ENCODE peak calls at places on chromosomes 16 and 17, in nine cellular contexts. One of them, this sample, is unnamed.

GRCh38 chr16:59665618-59666220 is 931.6 kb upstream of the GOT2 start:
- DNase-seq in hypothalamus: no peak
- DNase-seq in AG10803: no peak
- DNase-seq in frontal cortex: no peak
- DNase-seq in CD4-positive, CD25-positive, alpha-beta regulatory T cell: no peak
- DNase-seq in adipocyte: no peak
- DNase-seq in H54: no peak
- DNase-seq in CD4-positive, alpha-beta T cell: no peak
- DNase-seq in stimulated activated CD8-positive, alpha-beta memory T cell treated with anti-CD3 and anti-CD28 coated beads, Interleukin-15, amount 100 ng/mL, for 1 hour: no peak
- DNase-seq in this sample: no peak

GRCh38 chr17:55811536-55811935 is 60.7 kb downstream of the PCTP start:
- DNase-seq in hypothalamus: no peak
- DNase-seq in AG10803: no peak
- DNase-seq in frontal cortex: no peak
- DNase-seq in CD4-positive, CD25-positive, alpha-beta regulatory T cell: no peak
- DNase-seq in adipocyte: no peak
- DNase-seq in H54: no peak
- DNase-seq in CD4-positive, alpha-beta T cell: no peak
- DNase-seq in stimulated activated CD8-positive, alpha-beta memory T cell treated with anti-CD3 and anti-CD28 coated beads, Interleukin-15, amount 100 ng/mL, for 1 hour: no peak
- DNase-seq in this sample: no peak

GRCh38 chr17:33942414-33942813 is 312.7 kb upstream of the CCL2 start:
- DNase-seq in hypothalamus: no peak
- DNase-seq in AG10803: no peak
- DNase-seq in frontal cortex: no peak
- DNase-seq in CD4-positive, CD25-positive, alpha-beta regulatory T cell: no peak
- DNase-seq in adipocyte: no peak
- DNase-seq in H54: no peak
- DNase-seq in CD4-positive, alpha-beta T cell: no peak
- DNase-seq in stimulated activated CD8-positive, alpha-beta memory T cell treated with anti-CD3 and anti-CD28 coated beads, Interleukin-15, amount 100 ng/mL, for 1 hour: no peak
- DNase-seq in this sample: no peak

GRCh38 chr16:371729-372521 is 1.6 kb upstream of the MRPL28 start:
- DNase-seq in hypothalamus: no peak
- DNase-seq in AG10803: no peak
- DNase-seq in frontal cortex: no peak
- DNase-seq in CD4-positive, CD25-positive, alpha-beta regulatory T cell: no peak
- DNase-seq in adipocyte: no peak
- DNase-seq in H54: no peak
- DNase-seq in CD4-positive, alpha-beta T cell: no peak
- DNase-seq in stimulated activated CD8-positive, alpha-beta memory T cell treated with anti-CD3 and anti-CD28 coated beads, Interleukin-15, amount 100 ng/mL, for 1 hour: no peak
- DNase-seq in this sample: no peak

GRCh38 chr17:82524540-82524939 is 5.0 kb downstream of the FOXK2 start:
- DNase-seq in hypothalamus: no peak
- DNase-seq in AG10803: no peak
- DNase-seq in frontal cortex: no peak
- DNase-seq in CD4-positive, CD25-positive, alpha-beta regulatory T cell: no peak
- DNase-seq in adipocyte: no peak
- DNase-seq in H54: no peak
- DNase-seq in CD4-positive, alpha-beta T cell: no peak
- DNase-seq in stimulated activated CD8-positive, alpha-beta memory T cell treated with anti-CD3 and anti-CD28 coated beads, Interleukin-15, amount 100 ng/mL, for 1 hour: no peak
- DNase-seq in this sample: no peak

GRCh38 chr16:12122202-12122601 is 145.7 kb downstream of the SNX29 start:
- DNase-seq in hypothalamus: no peak
- DNase-seq in AG10803: no peak
- DNase-seq in frontal cortex: no peak
- DNase-seq in CD4-positive, CD25-positive, alpha-beta regulatory T cell: no peak
- DNase-seq in adipocyte: no peak
- DNase-seq in H54: no peak
- DNase-seq in CD4-positive, alpha-beta T cell: no peak
- DNase-seq in stimulated activated CD8-positive, alpha-beta memory T cell treated with anti-CD3 and anti-CD28 coated beads, Interleukin-15, amount 100 ng/mL, for 1 hour: no peak
- DNase-seq in this sample: no peak

GRCh38 chr17:68600881-68601564 is at the start of gene FAM20A:
- DNase-seq in hypothalamus: no peak
- DNase-seq in AG10803: peak
- DNase-seq in frontal cortex: peak
- DNase-seq in CD4-positive, CD25-positive, alpha-beta regulatory T cell: no peak
- DNase-seq in adipocyte: peak
- DNase-seq in H54: no peak
- DNase-seq in CD4-positive, alpha-beta T cell: no peak
- DNase-seq in stimulated activated CD8-positive, alpha-beta memory T cell treated with anti-CD3 and anti-CD28 coated beads, Interleukin-15, amount 100 ng/mL, for 1 hour: no peak
- DNase-seq in this sample: no peak

GRCh38 chr17:12922120-12922519 is 95.7 kb downstream of the ELAC2 start:
- DNase-seq in hypothalamus: no peak
- DNase-seq in AG10803: no peak
- DNase-seq in frontal cortex: no peak
- DNase-seq in CD4-positive, CD25-positive, alpha-beta regulatory T cell: no peak
- DNase-seq in adipocyte: no peak
- DNase-seq in H54: no peak
- DNase-seq in CD4-positive, alpha-beta T cell: no peak
- DNase-seq in stimulated activated CD8-positive, alpha-beta memory T cell treated with anti-CD3 and anti-CD28 coated beads, Interleukin-15, amount 100 ng/mL, for 1 hour: no peak
- DNase-seq in this sample: no peak

GRCh38 chr16:66904428-66904845 is 14.2 kb downstream of the CDH16 start:
- DNase-seq in hypothalamus: no peak
- DNase-seq in AG10803: no peak
- DNase-seq in frontal cortex: no peak
- DNase-seq in CD4-positive, CD25-positive, alpha-beta regulatory T cell: no peak
- DNase-seq in adipocyte: no peak
- DNase-seq in H54: no peak
- DNase-seq in CD4-positive, alpha-beta T cell: no peak
- DNase-seq in stimulated activated CD8-positive, alpha-beta memory T cell treated with anti-CD3 and anti-CD28 coated beads, Interleukin-15, amount 100 ng/mL, for 1 hour: no peak
- DNase-seq in this sample: no peak

GRCh38 chr17:66523378-66524174 is 221.2 kb downstream of the PRKCA start:
- DNase-seq in hypothalamus: no peak
- DNase-seq in AG10803: no peak
- DNase-seq in frontal cortex: no peak
- DNase-seq in CD4-positive, CD25-positive, alpha-beta regulatory T cell: no peak
- DNase-seq in adipocyte: no peak
- DNase-seq in H54: no peak
- DNase-seq in CD4-positive, alpha-beta T cell: no peak
- DNase-seq in stimulated activated CD8-positive, alpha-beta memory T cell treated with anti-CD3 and anti-CD28 coated beads, Interleukin-15, amount 100 ng/mL, for 1 hour: no peak
- DNase-seq in this sample: no peak

GRCh38 chr17:42920106-42920900 is 19.7 kb downstream of the G6PC1 start:
- DNase-seq in hypothalamus: no peak
- DNase-seq in AG10803: no peak
- DNase-seq in frontal cortex: no peak
- DNase-seq in CD4-positive, CD25-positive, alpha-beta regulatory T cell: no peak
- DNase-seq in adipocyte: no peak
- DNase-seq in H54: no peak
- DNase-seq in CD4-positive, alpha-beta T cell: no peak
- DNase-seq in stimulated activated CD8-positive, alpha-beta memory T cell treated with anti-CD3 and anti-CD28 coated beads, Interleukin-15, amount 100 ng/mL, for 1 hour: no peak
- DNase-seq in this sample: no peak

GRCh38 chr17:72466199-72466598 is 345.4 kb downstream of the SOX9 start:
- DNase-seq in hypothalamus: no peak
- DNase-seq in AG10803: peak
- DNase-seq in frontal cortex: no peak
- DNase-seq in CD4-positive, CD25-positive, alpha-beta regulatory T cell: no peak
- DNase-seq in adipocyte: peak
- DNase-seq in H54: peak
- DNase-seq in CD4-positive, alpha-beta T cell: no peak
- DNase-seq in stimulated activated CD8-positive, alpha-beta memory T cell treated with anti-CD3 and anti-CD28 coated beads, Interleukin-15, amount 100 ng/mL, for 1 hour: no peak
- DNase-seq in this sample: no peak

GRCh38 chr17:12619444-12620199 is 46.1 kb upstream of the MYOCD start:
- DNase-seq in hypothalamus: no peak
- DNase-seq in AG10803: peak
- DNase-seq in frontal cortex: no peak
- DNase-seq in CD4-positive, CD25-positive, alpha-beta regulatory T cell: no peak
- DNase-seq in adipocyte: peak
- DNase-seq in H54: no peak
- DNase-seq in CD4-positive, alpha-beta T cell: no peak
- DNase-seq in stimulated activated CD8-positive, alpha-beta memory T cell treated with anti-CD3 and anti-CD28 coated beads, Interleukin-15, amount 100 ng/mL, for 1 hour: no peak
- DNase-seq in this sample: no peak

GRCh38 chr16:19704321-19705130 is 13.5 kb downstream of the KNOP1 start:
- DNase-seq in hypothalamus: no peak
- DNase-seq in AG10803: peak
- DNase-seq in frontal cortex: no peak
- DNase-seq in CD4-positive, CD25-positive, alpha-beta regulatory T cell: no peak
- DNase-seq in adipocyte: peak
- DNase-seq in H54: no peak
- DNase-seq in CD4-positive, alpha-beta T cell: no peak
- DNase-seq in stimulated activated CD8-positive, alpha-beta memory T cell treated with anti-CD3 and anti-CD28 coated beads, Interleukin-15, amount 100 ng/mL, for 1 hour: no peak
- DNase-seq in this sample: no peak

GRCh38 chr17:17043668-17044226 is 1.5 kb downstream of the MPRIP start:
- DNase-seq in hypothalamus: no peak
- DNase-seq in AG10803: no peak
- DNase-seq in frontal cortex: no peak
- DNase-seq in CD4-positive, CD25-positive, alpha-beta regulatory T cell: no peak
- DNase-seq in adipocyte: peak
- DNase-seq in H54: peak
- DNase-seq in CD4-positive, alpha-beta T cell: no peak
- DNase-seq in stimulated activated CD8-positive, alpha-beta memory T cell treated with anti-CD3 and anti-CD28 coated beads, Interleukin-15, amount 100 ng/mL, for 1 hour: no peak
- DNase-seq in this sample: no peak

GRCh38 chr17:416293-417206 is 63.9 kb upstream of the RPH3AL start:
- DNase-seq in hypothalamus: no peak
- DNase-seq in AG10803: no peak
- DNase-seq in frontal cortex: no peak
- DNase-seq in CD4-positive, CD25-positive, alpha-beta regulatory T cell: peak
- DNase-seq in adipocyte: no peak
- DNase-seq in H54: no peak
- DNase-seq in CD4-positive, alpha-beta T cell: peak
- DNase-seq in stimulated activated CD8-positive, alpha-beta memory T cell treated with anti-CD3 and anti-CD28 coated beads, Interleukin-15, amount 100 ng/mL, for 1 hour: no peak
- DNase-seq in this sample: no peak

GRCh38 chr16:84407588-84408313 is 39.4 kb downstream of the ATP2C2 start:
- DNase-seq in hypothalamus: no peak
- DNase-seq in AG10803: no peak
- DNase-seq in frontal cortex: no peak
- DNase-seq in CD4-positive, CD25-positive, alpha-beta regulatory T cell: no peak
- DNase-seq in adipocyte: no peak
- DNase-seq in H54: no peak
- DNase-seq in CD4-positive, alpha-beta T cell: no peak
- DNase-seq in stimulated activated CD8-positive, alpha-beta memory T cell treated with anti-CD3 and anti-CD28 coated beads, Interleukin-15, amount 100 ng/mL, for 1 hour: no peak
- DNase-seq in this sample: no peak

GRCh38 chr17:30093463-30094147 is 23.0 kb upstream of the NSRP1 start:
- DNase-seq in hypothalamus: no peak
- DNase-seq in AG10803: peak
- DNase-seq in frontal cortex: peak
- DNase-seq in CD4-positive, CD25-positive, alpha-beta regulatory T cell: peak
- DNase-seq in adipocyte: peak
- DNase-seq in H54: peak
- DNase-seq in CD4-positive, alpha-beta T cell: peak
- DNase-seq in stimulated activated CD8-positive, alpha-beta memory T cell treated with anti-CD3 and anti-CD28 coated beads, Interleukin-15, amount 100 ng/mL, for 1 hour: peak
- DNase-seq in this sample: no peak

This sample was measured in posterior cingulate gyrus.